ENCODE peak calls at places on chromosomes 4 and X, in ten cellular contexts. V is PC-9; E is cardiac muscle cell; T is astrocyte; I is CD8-positive, alpha-beta memory T cell; P is naive thymus-derived CD4-positive, alpha-beta T cell; Y is upper lobe of right lung; D is mesendoderm; X is fibroblast of lung; W is psoas muscle. K is an unnamed sample.
A peak's percentile ranks its signal among the peaks of the same experiment; 100 is the strongest.

GRCh38 chr4:174265917-174266316 is 17.6 kb downstream of the FBXO8 start:
- DNase-seq in V (no peak), E (no peak), T (no peak), I (no peak), P (no peak), Y (no peak), D (no peak), X (no peak), W (no peak), K (no peak)

GRCh38 chr4:120673696-120674095 is 248.8 kb downstream of the PRDM5 start:
- DNase-seq in V (no peak), E (no peak), T (no peak), I (no peak), P (no peak), Y (no peak), D (peak; percentile 10), X (no peak), W (no peak), K (no peak)

GRCh38 chr4:545612-546011 is 30.5 kb downstream of the TMEM271 start:
- DNase-seq in V (no peak), E (no peak), T (no peak), I (no peak), P (no peak), Y (no peak), D (no peak), X (no peak), W (no peak), K (no peak)

GRCh38 chr4:73620115-73620792 is at the start of gene RASSF6:
- DNase-seq in V (peak; percentile 70), E (peak; percentile 54), T (peak; percentile 5), I (no peak), P (no peak), Y (peak; percentile 93), D (peak; percentile 85), X (peak; percentile 20), W (no peak), K (peak; percentile 33)

GRCh38 chr4:42488114-42488513 is 90.8 kb downstream of the SHISA3 start:
- DNase-seq in V (no peak), E (no peak), T (no peak), I (no peak), P (no peak), Y (no peak), D (no peak), X (no peak), W (no peak), K (no peak)

GRCh38 chr4:20370284-20370683 is 118.6 kb downstream of the SLIT2 start:
- DNase-seq in V (no peak), E (no peak), T (peak; percentile 22), I (no peak), P (no peak), Y (no peak), D (no peak), X (peak; percentile 24), W (no peak), K (no peak)

GRCh38 chr4:16835597-16836247 is 62.7 kb downstream of the LDB2 start:
- DNase-seq in V (no peak), E (no peak), T (no peak), I (no peak), P (no peak), Y (no peak), D (no peak), X (no peak), W (no peak), K (no peak)

GRCh38 chr4:184355111-184355604 is 119.2 kb downstream of the IRF2 start:
- DNase-seq in V (no peak), E (no peak), T (peak; percentile 81), I (peak; percentile 21), P (peak; percentile 47), Y (no peak), D (no peak), X (peak; percentile 86), W (no peak), K (peak; percentile 78)

GRCh38 chrX:110213183-110213582 is 104.7 kb downstream of the AMMECR1 start:
- DNase-seq in V (no peak), E (no peak), T (no peak), I (no peak), P (no peak), Y (no peak), D (no peak), X (no peak), W (no peak), K (no peak)

GRCh38 chr4:85084371-85085170 is 118.1 kb upstream of the WDFY3 start:
- DNase-seq in V (no peak), E (peak; percentile 81), T (peak; percentile 50), I (no peak), P (peak; percentile 21), Y (no peak), D (peak; percentile 73), X (peak; percentile 61), W (no peak), K (no peak)

GRCh38 chrX:119694601-119695534 is 1.9 kb upstream of the SEPTIN6 start:
- DNase-seq in V (no peak), E (no peak), T (no peak), I (no peak), P (no peak), Y (no peak), D (peak; percentile 80), X (no peak), W (no peak), K (no peak)

GRCh38 chr4:151475338-151475737 is 66.4 kb downstream of the FHIP1A start:
- DNase-seq in V (no peak), E (no peak), T (peak; percentile 54), I (no peak), P (no peak), Y (no peak), D (no peak), X (peak; percentile 62), W (no peak), K (no peak)

GRCh38 chr4:83108101-83108861 is 6.2 kb downstream of the PLAC8 start:
- DNase-seq in V (no peak), E (no peak), T (no peak), I (peak; percentile 30), P (peak; percentile 55), Y (no peak), D (peak; percentile 69), X (no peak), W (no peak), K (no peak)
- H3K4me3 ChIP-seq in V (no peak overlapping the region), E (no peak overlapping the region), T (no peak overlapping the region), I (peak overlapping the region; percentile 79), P (peak overlapping the region; percentile 82), Y (peak overlapping the region; percentile 59), D (no peak overlapping the region), X (no peak overlapping the region), W (no peak overlapping the region), K (no peak overlapping the region)

GRCh38 chr4:24604558-24605214 is 20.3 kb upstream of the DHX15 start:
- DNase-seq in V (no peak), E (no peak), T (no peak), I (no peak), P (no peak), Y (no peak), D (no peak), X (no peak), W (no peak), K (no peak)

GRCh38 chr4:24599275-24599674 is 14.9 kb upstream of the DHX15 start:
- DNase-seq in V (no peak), E (no peak), T (no peak), I (no peak), P (no peak), Y (no peak), D (no peak), X (no peak), W (peak; percentile 50), K (no peak)

GRCh38 chr4:24607338-24607737 is 23.0 kb upstream of the DHX15 start:
- DNase-seq in V (no peak), E (no peak), T (no peak), I (no peak), P (no peak), Y (no peak), D (no peak), X (no peak), W (no peak), K (no peak)

GRCh38 chr4:24601121-24601520 is 16.8 kb upstream of the DHX15 start:
- DNase-seq in V (no peak), E (no peak), T (no peak), I (no peak), P (no peak), Y (no peak), D (no peak), X (no peak), W (no peak), K (no peak)

GRCh38 chr4:24603343-24603742 is 19.0 kb upstream of the DHX15 start:
- DNase-seq in V (no peak), E (no peak), T (no peak), I (no peak), P (no peak), Y (no peak), D (no peak), X (no peak), W (no peak), K (no peak)
- H3K27ac ChIP-seq in V (no peak overlapping the region), E (no peak overlapping the region), T (no peak overlapping the region), I (no peak overlapping the region), P (no peak overlapping the region), Y (no peak overlapping the region), D (no peak overlapping the region), X (no peak overlapping the region), W (no peak overlapping the region), K (no peak overlapping the region)

DNA sequence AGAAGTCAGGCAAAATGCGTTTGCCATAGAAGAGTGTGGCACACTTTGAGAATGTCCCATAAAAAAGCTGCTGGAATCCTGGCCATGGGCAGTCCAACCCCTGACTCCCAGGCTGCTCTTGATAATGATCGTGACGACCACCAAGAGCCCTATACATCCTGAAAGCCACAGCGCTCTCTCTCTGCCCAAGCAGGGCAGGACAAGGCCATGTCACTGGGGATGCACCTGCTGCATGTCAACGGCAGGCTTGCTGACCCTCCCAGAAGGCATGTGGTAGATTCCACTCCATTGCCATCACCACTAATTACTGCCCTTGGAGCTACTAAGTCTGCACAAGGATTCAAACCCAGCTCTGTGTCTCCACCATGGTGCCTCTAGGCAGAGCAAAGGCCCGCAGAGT is 144.5 kb downstream of the EVC2 start:
- DNase-seq in V (no peak), E (no peak), T (no peak), I (no peak), P (no peak), Y (no peak), D (no peak), X (no peak), W (no peak), K (no peak)
- H3K4me1 ChIP-seq in V (no peaks in the 10 kb centered on the region), E (no peaks in the 10 kb centered on the region), T (no peaks in the 10 kb centered on the region), I (no peaks in the 10 kb centered on the region), P (no peaks in the 10 kb centered on the region), Y (no peaks in the 10 kb centered on the region), D (no peaks in the 10 kb centered on the region), X (no peaks in the 10 kb centered on the region), W (no peaks in the 10 kb centered on the region), K (no peaks in the 10 kb centered on the region)

DNA sequence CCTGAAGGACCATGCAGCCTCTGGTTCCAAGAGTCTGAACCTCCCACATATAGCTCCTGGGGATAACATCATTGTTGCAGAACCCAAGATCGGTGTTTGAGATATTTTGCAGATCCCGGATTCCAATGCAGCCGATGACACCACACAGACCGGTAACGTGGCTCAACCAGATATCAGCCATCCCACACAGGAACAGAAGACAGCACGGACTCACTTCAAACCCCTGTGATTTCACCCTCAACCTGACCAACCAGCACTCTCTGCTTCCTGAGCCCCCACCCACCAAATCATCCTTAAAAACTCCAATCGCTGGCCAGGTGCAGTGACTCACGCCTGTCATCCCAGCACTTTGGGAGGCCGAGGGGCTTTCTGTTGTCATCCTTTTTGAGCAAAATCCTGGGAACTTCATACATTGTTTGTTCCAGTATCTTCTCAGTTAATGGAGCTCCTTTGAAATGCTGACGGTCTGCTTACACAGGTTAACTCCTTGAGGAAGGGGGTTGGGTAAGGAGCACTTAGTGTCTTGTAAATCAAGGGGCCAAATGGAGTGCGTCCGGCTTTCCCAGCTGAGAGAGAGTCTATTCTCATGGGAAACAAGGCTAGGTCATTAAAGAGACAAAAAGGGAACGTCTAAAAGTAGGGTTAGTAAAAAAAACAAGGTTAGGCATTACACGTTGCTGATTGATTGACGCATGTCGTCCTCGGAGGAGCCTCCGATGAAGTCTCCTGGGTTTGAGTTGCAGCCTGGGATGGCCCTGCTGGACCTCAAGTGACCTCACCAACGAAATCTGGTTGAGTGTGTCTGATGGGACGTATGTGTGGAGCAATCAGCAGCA is 230.4 kb downstream of the CRLF2 start:
- DNase-seq in V (no peak), E (no peak), T (no peak), I (no peak), P (no peak), Y (no peak), D (peak; percentile 63), X (no peak), W (no peak), K (no peak)
- H3K4me3 ChIP-seq in V (no peak overlapping the region), E (no peak overlapping the region), T (no peak overlapping the region), I (no peak overlapping the region), P (no peak overlapping the region), Y (no peak overlapping the region), D (no peak overlapping the region), X (no peak overlapping the region), W (no peak overlapping the region), K (no peak overlapping the region)